ENCODE peak calls at places on chromosomes 5 and 9, in eight cellular contexts. D is GM04504; K is stomach; J is lower lobe of right lung; Y is activated CD4-positive, alpha-beta T cell treated with anti-CD3 and anti-CD28 coated beads, Interleukin-2, amount 50 U/mL, for 1 hour; A is GM12865; C is LoVo; S is HepG2. R is an unnamed sample.

GRCh38 chr9:100731038-100731556 is 153.2 kb downstream of the CAVIN4 start:
- DNase-seq in D (no peak), K (no peak), J (no peak), Y (no peak), A (no peak), C (no peak), S (no peak), R (no peak)

GRCh38 chr5:62477801-62478200 is 65.2 kb downstream of the IPO11 start:
- DNase-seq in D (no peak), K (no peak), J (no peak), Y (no peak), A (no peak), C (no peak), S (no peak), R (no peak)

GRCh38 chr5:160287378-160288051 is 24.8 kb downstream of the CCNJL start:
- DNase-seq in D (no peak), K (peak; percentile 92), J (peak; percentile 90), Y (no peak), A (no peak), C (no peak), S (peak; percentile 62), R (no peak)

GRCh38 chr5:135240781-135241360 is 158.2 kb downstream of the MACROH2A1 start:
- DNase-seq in D (no peak), K (peak; percentile 17), J (no peak), Y (no peak), A (no peak), C (no peak), S (no peak), R (no peak)

GRCh38 chr9:13279284-13280162 is at the start of gene MPDZ:
- DNase-seq in D (peak; percentile 17), K (peak; percentile 57), J (peak; percentile 62), Y (no peak), A (no peak), C (no peak), S (peak; percentile 31), R (no peak)

GRCh38 chr5:134541736-134542376 is 16.4 kb downstream of the JADE2 start:
- DNase-seq in D (no peak), K (peak; percentile 48), J (peak; percentile 66), Y (no peak), A (peak; percentile 66), C (no peak), S (no peak), R (peak; percentile 70)

GRCh38 chr5:133897431-133897830 is 71.0 kb downstream of the C5orf15 start:
- DNase-seq in D (no peak), K (no peak), J (no peak), Y (no peak), A (no peak), C (no peak), S (no peak), R (no peak)

GRCh38 chr5:83608122-83608521 is 112.5 kb downstream of the HAPLN1 start:
- DNase-seq in D (no peak), K (peak; percentile 28), J (no peak), Y (no peak), A (peak; percentile 48), C (peak; percentile 35), S (peak; percentile 15), R (peak; percentile 69)

GRCh38 chr5:13108281-13108680 is 836.2 kb downstream of the DNAH5 start:
- DNase-seq in D (no peak), K (no peak), J (no peak), Y (no peak), A (no peak), C (no peak), S (no peak), R (no peak)

GRCh38 chr5:88269222-88269771 is 652 bp upstream of the TMEM161B start:
- DNase-seq in D (no peak), K (no peak), J (no peak), Y (peak; percentile 6), A (no peak), C (peak; percentile 53), S (peak; percentile 6), R (no peak)

GRCh38 chr5:64347308-64347707 is 158.5 kb upstream of the RGS7BP start:
- DNase-seq in D (no peak), K (no peak), J (no peak), Y (no peak), A (no peak), C (no peak), S (no peak), R (no peak)

GRCh38 chr9:112753725-112754124 is 3.2 kb downstream of the SNX30 start:
- DNase-seq in D (peak; percentile 55), K (no peak), J (no peak), Y (no peak), A (no peak), C (no peak), S (no peak), R (no peak)

GRCh38 chr5:1343931-1344901 is 683 bp downstream of the CLPTM1L start:
- DNase-seq in D (no peak), K (no peak), J (no peak), Y (peak; percentile 13), A (peak; percentile 26), C (no peak), S (no peak), R (no peak)

GRCh38 chr5:15798006-15798405 is 298.0 kb downstream of the FBXL7 start:
- DNase-seq in D (no peak), K (no peak), J (no peak), Y (no peak), A (no peak), C (no peak), S (no peak), R (no peak)

GRCh38 chr5:175461370-175461769 is 17.0 kb upstream of the SFXN1 start:
- DNase-seq in D (no peak), K (no peak), J (no peak), Y (no peak), A (no peak), C (no peak), S (no peak), R (no peak)

GRCh38 chr9:99112750-99113417 is 8.0 kb downstream of the TGFBR1 start:
- DNase-seq in D (no peak), K (no peak), J (no peak), Y (peak; percentile 38), A (peak; percentile 8), C (no peak), S (no peak), R (no peak)

GRCh38 chr5:170565077-170565476 is 61.3 kb downstream of the KCNIP1 start:
- DNase-seq in D (no peak), K (no peak), J (no peak), Y (no peak), A (no peak), C (no peak), S (no peak), R (no peak)

GRCh38 chr5:128876848-128877387 is 88.4 kb upstream of the SLC27A6 start:
- DNase-seq in D (no peak), K (no peak), J (no peak), Y (no peak), A (no peak), C (no peak), S (no peak), R (no peak)

GRCh38 chr5:9544502-9545300 is 1.2 kb downstream of the SEMA5A start:
- DNase-seq in D (no peak), K (peak; percentile 82), J (peak; percentile 81), Y (peak; percentile 26), A (peak; percentile 67), C (peak; percentile 87), S (peak; percentile 35), R (no peak)

GRCh38 chr5:94469889-94470288 is 148.5 kb downstream of the KIAA0825 start:
- DNase-seq in D (peak; percentile 28), K (no peak), J (no peak), Y (no peak), A (no peak), C (no peak), S (no peak), R (no peak)

GRCh38 chr5:158614951-158615350 is 484.8 kb downstream of the EBF1 start:
- DNase-seq in D (no peak), K (no peak), J (no peak), Y (no peak), A (no peak), C (no peak), S (no peak), R (no peak)

GRCh38 chr5:128534729-128535128 is 3.3 kb downstream of the FBN2 start:
- DNase-seq in D (no peak), K (no peak), J (no peak), Y (no peak), A (no peak), C (peak; percentile 59), S (no peak), R (no peak)

GRCh38 chr5:136810198-136810823 is 445.0 kb upstream of the TRPC7 start:
- DNase-seq in D (peak; percentile 70), K (no peak), J (no peak), Y (no peak), A (no peak), C (no peak), S (no peak), R (no peak)

GRCh38 chr5:150213530-150213929 is 23.7 kb downstream of the SLC6A7 start:
- DNase-seq in D (no peak), K (no peak), J (no peak), Y (no peak), A (no peak), C (no peak), S (no peak), R (no peak)

GRCh38 chr5:930853-931252 is 38.2 kb downstream of the TRIP13 start:
- DNase-seq in D (no peak), K (no peak), J (no peak), Y (no peak), A (no peak), C (peak; percentile 39), S (no peak), R (no peak)

GRCh38 chr9:136733611-136734010 is 9.1 kb downstream of the LCN10 start:
- DNase-seq in D (no peak), K (no peak), J (no peak), Y (no peak), A (no peak), C (no peak), S (no peak), R (no peak)

GRCh38 chr5:108670591-108671335 is 76.9 kb upstream of the FER start:
- DNase-seq in D (no peak), K (no peak), J (no peak), Y (no peak), A (no peak), C (no peak), S (no peak), R (no peak)

GRCh38 chr5:15650266-15650665 is 150.3 kb downstream of the FBXL7 start:
- DNase-seq in D (no peak), K (no peak), J (no peak), Y (no peak), A (no peak), C (no peak), S (no peak), R (no peak)

GRCh38 chr5:179854356-179854755 is 4.3 kb downstream of the MRNIP start:
- DNase-seq in D (no peak), K (no peak), J (no peak), Y (no peak), A (no peak), C (no peak), S (no peak), R (no peak)

GRCh38 chr9:24602687-24603352 is 57.1 kb upstream of the IZUMO3 start:
- DNase-seq in D (no peak), K (no peak), J (no peak), Y (no peak), A (no peak), C (no peak), S (no peak), R (no peak)

GRCh38 chr9:17191095-17191494 is 56.3 kb downstream of the CNTLN start:
- DNase-seq in D (no peak), K (no peak), J (no peak), Y (no peak), A (no peak), C (no peak), S (no peak), R (no peak)

GRCh38 chr5:141514330-141515111 is 25.6 kb downstream of the PCDHGC5 start:
- DNase-seq in D (peak; percentile 81), K (no peak), J (no peak), Y (no peak), A (peak; percentile 53), C (no peak), S (no peak), R (no peak)

GRCh38 chr9:131575121-131575640 is 29.9 kb downstream of the PRRT1B start:
- DNase-seq in D (no peak), K (no peak), J (no peak), Y (no peak), A (no peak), C (no peak), S (no peak), R (no peak)

GRCh38 chr5:110288766-110289165 is 437.7 kb downstream of the TMEM232 start:
- DNase-seq in D (peak; percentile 94), K (no peak), J (no peak), Y (no peak), A (no peak), C (no peak), S (no peak), R (no peak)